ENCODE peak calls at places on chromosomes 1 and 21, in nine cellular contexts. X is activated naive CD4-positive, alpha-beta T cell treated with anti-CD3 and anti-CD28 coated beads, Interleukin-2, amount 10 ng/mL, durations not matched to agents 7 days and 5 days; M is BE2C; T is fibroblast of pulmonary artery; F is activated T-cell treated with anti-CD3 and anti-CD28 coated beads, Interleukin-2, amount 50 U/mL, for 72 hours; D is left ventricle myocardium inferior; G is coronary artery; Y is AG04449; K is WTC11. R is an unnamed sample.

GRCh38 chr1:167460836-167461235 is 57.5 kb downstream of the CD247 start:
- DNase-seq in K (no peak), D (no peak), T (no peak), G (no peak), Y (no peak), M (no peak), X (peak; percentile 40), F (peak; percentile 51), R (no peak)

GRCh38 chr1:193569696-193570269 is 383.4 kb upstream of the B3GALT2 start:
- DNase-seq in F (no peak), Y (peak; percentile 84), X (no peak), D (no peak), G (no peak), K (no peak), T (peak; percentile 74), M (no peak), R (no peak)

GRCh38 chr1:108830119-108831008 is 26.5 kb downstream of the AKNAD1 start:
- DNase-seq in F (no peak), K (no peak), X (no peak), D (peak; percentile 83), Y (peak; percentile 85), G (peak; percentile 91), M (peak; percentile 67), T (peak; percentile 96), R (peak; percentile 14)

GRCh38 chr1:6002714-6003501 is 10.7 kb upstream of the NPHP4 start:
- DNase-seq in T (no peak), G (no peak), F (no peak), X (no peak), M (peak; percentile 21), Y (no peak), D (peak; percentile 77), K (peak; percentile 13), R (peak; percentile 68)

GRCh38 chr1:206829875-206830274 is 35.5 kb upstream of the IL20 start:
- DNase-seq in D (no peak), F (no peak), X (peak; percentile 29), G (no peak), Y (no peak), M (no peak), K (no peak), T (no peak), R (no peak)

GRCh38 chr21:29155118-29155932 is 24.9 kb downstream of the MAP3K7CL start:
- DNase-seq in Y (peak; percentile 51), T (peak; percentile 80), G (peak; percentile 88), M (no peak), F (no peak), X (no peak), K (peak; percentile 25), D (peak; percentile 69), R (peak; percentile 74)

GRCh38 chr1:94142022-94142421 is 21.1 kb upstream of the ABCA4 start:
- DNase-seq in T (peak; percentile 66), K (no peak), D (no peak), X (no peak), F (no peak), M (no peak), G (no peak), Y (no peak), R (no peak)

GRCh38 chr1:25712299-25712970 is 87.6 kb upstream of the SELENON start:
- DNase-seq in K (no peak), M (no peak), G (no peak), T (no peak), X (no peak), Y (no peak), D (no peak), F (no peak), R (no peak)

GRCh38 chr1:97143236-97143882 is 421.8 kb downstream of the PTBP2 start:
- DNase-seq in Y (no peak), M (no peak), X (no peak), K (no peak), D (no peak), F (no peak), T (peak; percentile 36), G (no peak), R (no peak)

GRCh38 chr1:206560021-206560716 is 52.1 kb downstream of the EIF2D start:
- DNase-seq in K (no peak), F (peak; percentile 66), X (no peak), G (no peak), Y (no peak), D (no peak), M (no peak), T (peak; percentile 18), R (no peak)

GRCh38 chr1:221576268-221576667 is 165.6 kb downstream of the DUSP10 start:
- DNase-seq in K (no peak), G (no peak), T (peak; percentile 37), X (no peak), M (peak; percentile 15), Y (peak; percentile 82), F (no peak), D (no peak), R (no peak)

GRCh38 chr1:19921310-19921709 is 2.1 kb downstream of the PLA2G2E start:
- DNase-seq in G (no peak), F (no peak), X (no peak), D (no peak), M (no peak), T (no peak), K (no peak), Y (no peak), R (no peak)

GRCh38 chr1:7335224-7335879 is 435.7 kb upstream of the VAMP3 start:
- DNase-seq in T (no peak), M (no peak), D (no peak), X (no peak), G (no peak), Y (no peak), K (no peak), F (no peak), R (peak; percentile 12)

GRCh38 chr1:41354956-41355355 is 6.3 kb upstream of the FOXO6 start:
- DNase-seq in G (no peak), T (no peak), K (peak; percentile 22), D (no peak), M (no peak), Y (no peak), F (no peak), X (no peak), R (no peak)

GRCh38 chr1:244836135-244836521 is 670 bp downstream of the COX20 start:
- DNase-seq in K (no peak), M (no peak), F (no peak), Y (no peak), X (peak; percentile 29), G (no peak), T (peak; percentile 41), D (no peak), R (peak; percentile 57)

GRCh38 chr1:40861227-40862003 is 748 bp downstream of the CITED4 start:
- DNase-seq in M (no peak), G (peak; percentile 75), T (no peak), K (peak; percentile 45), Y (no peak), D (peak; percentile 63), X (peak; percentile 62), F (peak; percentile 46), R (peak; percentile 47)

GRCh38 chr1:81836007-81836626 is 35.4 kb downstream of the ADGRL2 start:
- DNase-seq in K (no peak), D (no peak), F (no peak), T (peak; percentile 29), M (no peak), G (no peak), Y (no peak), X (no peak), R (no peak)

GRCh38 chr1:41414716-41415306 is 53.6 kb downstream of the FOXO6 start:
- DNase-seq in T (no peak), F (no peak), Y (no peak), G (no peak), X (no peak), M (peak; percentile 47), K (no peak), D (no peak), R (no peak)

GRCh38 chr1:35769188-35769758 is 505 bp downstream of the CLSPN start:
- DNase-seq in F (peak; percentile 89), T (peak; percentile 83), Y (no peak), M (peak; percentile 89), X (peak; percentile 93), G (peak; percentile 88), K (peak; percentile 92), D (peak; percentile 87), R (peak; percentile 93)

GRCh38 chr1:9059944-9060744 is 9.3 kb downstream of the SLC2A5 start:
- DNase-seq in X (no peak), D (no peak), F (no peak), Y (no peak), G (no peak), M (no peak), K (no peak), T (no peak), R (no peak)

GRCh38 chr1:79082233-79082632 is 75.7 kb upstream of the ADGRL4 start:
- DNase-seq in M (no peak), F (no peak), Y (no peak), T (no peak), K (no peak), G (no peak), X (no peak), D (no peak), R (no peak)

GRCh38 chr1:6248798-6249731 is 5.1 kb downstream of the HES3 start:
- DNase-seq in T (no peak), Y (no peak), K (no peak), X (no peak), F (no peak), M (no peak), G (no peak), D (peak; percentile 45), R (peak; percentile 42)

GRCh38 chr1:40944841-40945430 is 34.6 kb upstream of the CTPS1 start:
- DNase-seq in F (no peak), X (no peak), G (no peak), D (no peak), T (peak; percentile 72), K (no peak), Y (no peak), M (no peak), R (no peak)

GRCh38 chr1:54124472-54124871 is 28.3 kb downstream of the CDCP2 start:
- DNase-seq in F (no peak), K (peak; percentile 50), X (no peak), D (no peak), Y (no peak), T (no peak), G (no peak), M (no peak), R (no peak)

GRCh38 chr1:12708396-12708795 is 7.5 kb upstream of the AADACL3 start:
- DNase-seq in T (no peak), K (no peak), X (no peak), D (no peak), M (no peak), Y (no peak), G (no peak), F (no peak), R (no peak)

GRCh38 chr21:35540950-35541632 is 492.0 kb upstream of the RUNX1 start:
- DNase-seq in Y (peak; percentile 82), D (no peak), G (no peak), T (no peak), X (no peak), F (no peak), M (no peak), K (no peak), R (no peak)

GRCh38 chr1:29243863-29244185 is 7.5 kb downstream of the PTPRU start:
- DNase-seq in T (peak; percentile 71), K (no peak), Y (no peak), F (no peak), D (no peak), G (no peak), X (no peak), M (no peak), R (no peak)

GRCh38 chr1:200938955-200939354 is 44.3 kb downstream of the INAVA start:
- DNase-seq in M (no peak), F (peak; percentile 12), Y (no peak), X (peak; percentile 47), T (peak; percentile 30), K (no peak), G (no peak), D (no peak), R (no peak)

GRCh38 chr1:163875214-163875926 is 553.6 kb downstream of the NUF2 start:
- DNase-seq in M (no peak), K (no peak), D (peak; percentile 26), X (no peak), Y (peak; percentile 51), G (no peak), F (no peak), T (peak; percentile 83), R (peak; percentile 34)

GRCh38 chr1:32332290-32333079 is 3.5 kb downstream of the MARCKSL1 start:
- DNase-seq in X (no peak), Y (no peak), F (no peak), T (no peak), K (peak; percentile 47), G (no peak), D (no peak), M (no peak), R (peak; percentile 76)

GRCh38 chr1:56156937-56157336 is 422.4 kb downstream of the PLPP3 start:
- DNase-seq in X (no peak), D (no peak), F (no peak), T (no peak), G (no peak), M (no peak), Y (no peak), K (no peak), R (peak; percentile 10)